ENCODE peak calls at places on chromosomes 11 and 22, in eight cellular contexts. P is K562, Y is lower leg skin, S is A549, O is sigmoid colon, X is body of pancreas, W is transverse colon, E is ovary. H is an unnamed sample.

GRCh38 chr11:131169057-131169456 is 201.4 kb upstream of the NTM start:
- DNase-seq in S (no peak), P (no peak), W (no peak), E (no peak), O (no peak), X (no peak), Y (no peak), H (no peak)

GRCh38 chr22:28674121-28674563 is 5.5 kb downstream of the TTC28 start:
- DNase-seq in Y (no peak), P (no peak), E (no peak), S (no peak), X (no peak), O (no peak), W (no peak), H (no peak)

GRCh38 chr11:67463680-67464410 is 5.2 kb downstream of the TMEM134 start:
- DNase-seq in Y (peak; percentile 80), X (peak; percentile 71), E (no peak), S (peak; percentile 90), W (peak; percentile 69), P (peak; percentile 73), O (peak; percentile 90), H (peak; percentile 62)

GRCh38 chr11:45229401-45229800 is 56.7 kb downstream of the SYT13 start:
- DNase-seq in E (no peak), W (no peak), S (no peak), X (no peak), P (no peak), O (no peak), Y (no peak), H (no peak)

GRCh38 chr11:121965330-121965729 is 150.7 kb downstream of the BLID start:
- DNase-seq in S (peak; percentile 4), Y (no peak), P (no peak), X (no peak), O (no peak), W (no peak), E (peak; percentile 46), H (no peak)

GRCh38 chr22:25374871-25375270 is 155.4 kb downstream of the CRYBB2 start:
- DNase-seq in O (no peak), E (no peak), Y (no peak), W (peak; percentile 19), P (no peak), S (no peak), X (no peak), H (no peak)

GRCh38 chr11:100739636-100740035 is 52.5 kb downstream of the ARHGAP42 start:
- DNase-seq in P (no peak), E (no peak), S (peak; percentile 72), X (peak; percentile 32), Y (no peak), O (no peak), W (no peak), H (no peak)

GRCh38 chr11:128716661-128717210 is 22.9 kb downstream of the FLI1 start:
- DNase-seq in X (no peak), O (no peak), P (no peak), E (no peak), Y (no peak), S (no peak), W (peak; percentile 40), H (no peak)

GRCh38 chr22:20229916-20230775 is 38.0 kb downstream of the RTN4R start:
- DNase-seq in X (no peak), Y (no peak), O (no peak), E (no peak), S (no peak), P (no peak), W (no peak), H (no peak)

GRCh38 chr11:19679952-19680823 is 32.4 kb upstream of the NAV2 start:
- DNase-seq in W (peak; percentile 71), P (no peak), S (peak; percentile 87), X (peak; percentile 74), Y (peak; percentile 87), E (peak; percentile 74), O (peak; percentile 96), H (no peak)

GRCh38 chr22:49849161-49850020 is 4.3 kb upstream of the ZBED4 start:
- DNase-seq in X (no peak), O (no peak), Y (no peak), W (no peak), S (no peak), P (no peak), E (no peak), H (no peak)

GRCh38 chr11:76174330-76174729 is 32.0 kb downstream of the WNT11 start:
- DNase-seq in E (no peak), W (no peak), Y (no peak), O (no peak), X (no peak), P (no peak), S (no peak), H (no peak)

GRCh38 chr22:39356464-39356863 is 6.7 kb downstream of the SYNGR1 start:
- DNase-seq in X (no peak), E (no peak), W (no peak), O (no peak), Y (peak; percentile 59), P (no peak), S (no peak), H (no peak)

GRCh38 chr22:37233751-37234631 is 10.1 kb downstream of the RAC2 start:
- DNase-seq in S (no peak), W (peak; percentile 6), E (peak; percentile 35), O (no peak), Y (no peak), P (no peak), X (no peak), H (no peak)

GRCh38 chr11:128476031-128476430 is 111.3 kb downstream of the ETS1 start:
- DNase-seq in X (no peak), P (peak; percentile 9), W (no peak), E (no peak), S (no peak), O (no peak), Y (no peak), H (no peak)

GRCh38 chr11:114511538-114511937 is 48.1 kb downstream of the NXPE1 start:
- DNase-seq in E (no peak), W (no peak), S (no peak), O (no peak), X (no peak), P (no peak), Y (no peak), H (no peak)

GRCh38 chr11:17347676-17348075 is 3.9 kb upstream of the NCR3LG1 start:
- DNase-seq in Y (no peak), P (no peak), E (no peak), S (no peak), X (no peak), W (no peak), O (no peak), H (no peak)

GRCh38 chr11:72724851-72725730 is 27.1 kb downstream of the ARAP1 start:
- DNase-seq in P (peak; percentile 79), W (peak; percentile 81), X (peak; percentile 81), O (peak; percentile 86), Y (peak; percentile 65), E (peak; percentile 82), S (peak; percentile 85), H (peak; percentile 81)
- TF ChIP-seq POLR2A in P (no peak), W (no peak), X (no peak), O (no peak), Y (no peak), E (no peak), S (no peak), H (no peak)

GRCh38 chr11:12085371-12086251 is 24.8 kb upstream of the MICAL2 start:
- DNase-seq in X (no peak), W (no peak), P (no peak), E (no peak), S (peak; percentile 75), Y (no peak), O (no peak), H (no peak)

GRCh38 chr11:12087075-12087775 is 23.2 kb upstream of the MICAL2 start:
- DNase-seq in O (no peak), X (no peak), Y (peak; percentile 66), E (no peak), W (peak; percentile 46), P (peak; percentile 31), S (peak; percentile 81), H (peak; percentile 62)

GRCh38 chr11:12088531-12088930 is 21.9 kb upstream of the MICAL2 start:
- DNase-seq in W (no peak), E (no peak), X (no peak), S (no peak), O (no peak), Y (no peak), P (no peak), H (no peak)

GRCh38 chr11:12088047-12088481 is 22.3 kb upstream of the MICAL2 start:
- DNase-seq in S (peak; percentile 82), E (no peak), Y (peak; percentile 82), W (peak; percentile 61), O (peak; percentile 77), X (no peak), P (peak; percentile 42), H (peak; percentile 71)

GRCh38 chr11:12086271-12087074 is 23.9 kb upstream of the MICAL2 start:
- DNase-seq in S (peak; percentile 92), O (peak; percentile 90), W (peak; percentile 64), E (no peak), P (no peak), Y (peak; percentile 75), X (peak; percentile 44), H (no peak)
- TF ChIP-seq POLR2A in S (peak; percentile 4), O (no peak), W (peak; percentile 25), E (no peak), P (no peak), Y (no peak), X (no peak), H (no peak)

GRCh38 chr22:38289583-38290082 is 16.8 kb upstream of the TMEM184B start:
- DNase-seq in E (no peak), O (no peak), P (no peak), S (no peak), W (no peak), X (no peak), Y (no peak), H (no peak)
- TF ChIP-seq POLR2A in E (no peak), O (no peak), P (no peak), S (no peak), W (no peak), X (no peak), Y (no peak), H (no peak)

GRCh38 chr11:65540290-65541092 is 15.6 kb downstream of the SCYL1 start:
- DNase-seq in O (peak; percentile 95), Y (peak; percentile 83), P (peak; percentile 94), E (peak; percentile 96), S (peak; percentile 90), X (peak; percentile 87), W (peak; percentile 97), H (peak; percentile 96)
- TF ChIP-seq POLR2A in O (peak; percentile 29), Y (no peak), P (peak; percentile 69), E (peak; percentile 21), S (peak; percentile 54), X (peak; percentile 42), W (no peak), H (peak; percentile 12)